ENCODE peak calls at places on chromosome 18, in nine cellular contexts. D is OCI-LY7, T is heart left ventricle, F is IMR-90, Q is vagina, A is H9, L is heart right ventricle, M is H1, R is hepatocyte. Y is an unnamed sample. For H3K4me1, the result is how much of the 10 kb centered on the place peaks cover.

GRCh38 chr18:23115683-23116096 is 19.6 kb upstream of the CABLES1 start:
- DNase-seq in D (no peak), T (no peak), F (peak), Q (no peak), A (no peak), L (no peak), M (no peak), R (peak), Y (no peak)

GRCh38 chr18:53790817-53791216 is 433.7 kb downstream of the MBD2 start:
- DNase-seq in D (no peak), T (no peak), F (no peak), Q (no peak), A (no peak), L (no peak), M (no peak), R (no peak), Y (no peak)

GRCh38 chr18:34913837-34914755 is 127.1 kb upstream of the MAPRE2 start:
- DNase-seq in D (no peak), T (no peak), F (peak), Q (no peak), A (no peak), L (no peak), M (no peak), R (peak), Y (no peak)

GRCh38 chr18:68817584-68817983 is 19.7 kb downstream of the CCDC102B start:
- DNase-seq in D (no peak), T (no peak), F (peak), Q (no peak), A (no peak), L (no peak), M (no peak), R (no peak), Y (no peak)

GRCh38 chr18:49819071-49819662 is 5.8 kb upstream of the ACAA2 start:
- DNase-seq in D (no peak), T (no peak), F (no peak), Q (no peak), A (no peak), L (no peak), M (no peak), R (no peak), Y (no peak)

GRCh38 chr18:2988041-2988794 is 24.7 kb downstream of the LPIN2 start:
- DNase-seq in D (no peak), T (no peak), F (peak), Q (no peak), A (no peak), L (no peak), M (no peak), R (no peak), Y (no peak)

GRCh38 chr18:21241224-21242131 is 554 bp upstream of the GREB1L start:
- DNase-seq in D (no peak), T (no peak), F (no peak), Q (no peak), A (peak), L (peak), M (no peak), R (peak), Y (peak)

GRCh38 chr18:76875390-76876330 is 53.3 kb downstream of the ZNF236 start:
- DNase-seq in D (peak), T (no peak), F (peak), Q (no peak), A (peak), L (peak), M (no peak), R (peak), Y (no peak)

GRCh38 chr18:65091737-65092329 is 659.0 kb upstream of the CDH7 start:
- DNase-seq in D (peak), T (no peak), F (peak), Q (no peak), A (peak), L (no peak), M (peak), R (peak), Y (no peak)

GRCh38 chr18:31243740-31244512 is 74.0 kb upstream of the DSG1 start:
- DNase-seq in D (no peak), T (no peak), F (no peak), Q (no peak), A (no peak), L (no peak), M (no peak), R (peak), Y (no peak)

GRCh38 chr18:64474751-64475150 is 325.9 kb upstream of the LINC00305 start:
- DNase-seq in D (no peak), T (no peak), F (no peak), Q (no peak), A (no peak), L (no peak), M (no peak), R (peak), Y (no peak)

GRCh38 chr18:79846936-79847557 is 49.3 kb downstream of the KCNG2 start:
- DNase-seq in D (no peak), T (no peak), F (no peak), Q (peak), A (no peak), L (no peak), M (no peak), R (no peak), Y (no peak)

GRCh38 chr18:28147674-28148171 is 29.2 kb downstream of the CDH2 start:
- DNase-seq in D (no peak), T (no peak), F (peak), Q (no peak), A (no peak), L (no peak), M (no peak), R (peak), Y (no peak)

GRCh38 chr18:75170022-75170789 is 38.7 kb downstream of the PTGR3 start:
- DNase-seq in D (no peak), T (no peak), F (no peak), Q (no peak), A (no peak), L (peak), M (no peak), R (no peak), Y (no peak)

GRCh38 chr18:58135170-58135569 is 91.1 kb downstream of the NEDD4L start:
- DNase-seq in D (no peak), T (no peak), F (peak), Q (no peak), A (no peak), L (no peak), M (no peak), R (no peak), Y (no peak)

GRCh38 chr18:26719909-26720308 is 145.6 kb downstream of the AQP4 start:
- DNase-seq in D (no peak), T (no peak), F (no peak), Q (no peak), A (no peak), L (no peak), M (no peak), R (no peak), Y (no peak)

GRCh38 chr18:63208676-63209075 is 110.9 kb downstream of the BCL2 start:
- DNase-seq in D (no peak), T (no peak), F (no peak), Q (no peak), A (no peak), L (peak), M (no peak), R (no peak), Y (no peak)

GRCh38 chr18:57728941-57729511 is 74.1 kb downstream of the ATP8B1 start:
- DNase-seq in D (no peak), T (no peak), F (peak), Q (peak), A (no peak), L (no peak), M (no peak), R (peak), Y (no peak)

GRCh38 chr18:23844991-23845680 is 155.9 kb downstream of the LAMA3 start:
- DNase-seq in D (no peak), T (no peak), F (no peak), Q (peak), A (no peak), L (no peak), M (no peak), R (peak), Y (no peak)

GRCh38 chr18:68436485-68436884 is 278.4 kb downstream of the TMX3 start:
- DNase-seq in D (no peak), T (no peak), F (peak), Q (no peak), A (no peak), L (no peak), M (no peak), R (no peak), Y (no peak)

GRCh38 chr18:3118195-3119010 is 101.4 kb downstream of the MYOM1 start:
- DNase-seq in D (no peak), T (no peak), F (no peak), Q (no peak), A (no peak), L (no peak), M (no peak), R (no peak), Y (no peak)

DNA sequence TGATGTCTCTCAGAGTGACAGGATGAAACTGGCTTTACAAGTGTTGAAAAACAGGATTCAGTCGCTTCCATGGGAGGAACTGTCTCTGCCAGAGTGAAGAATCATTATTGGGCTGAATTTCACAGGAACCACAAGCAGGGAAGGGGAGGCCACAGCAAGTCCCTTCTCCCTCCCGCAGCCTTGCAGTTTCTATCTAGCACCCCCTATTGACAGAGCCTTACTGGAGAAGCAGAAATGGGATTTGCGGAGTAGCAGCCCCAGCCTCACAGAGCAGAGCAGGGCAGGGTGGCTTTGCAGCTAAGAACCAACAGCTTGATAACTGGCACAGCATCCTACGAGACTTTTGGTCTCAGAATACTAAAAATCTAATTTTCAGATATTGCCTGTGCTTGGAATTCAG is 33.3 kb upstream of the RMP24 start:
- DNase-seq in D (peak), T (no peak), F (no peak), Q (no peak), A (peak), L (no peak), M (no peak), R (no peak), Y (no peak)
- TF ChIP-seq CTCF in D (peak), T (peak), F (no peak), Q (no peak), A (peak), L (no peak), M (peak), R (no peak), Y (no peak)

GRCh38 chr18:417495-417894 is 83.0 kb downstream of the COLEC12 start:
- DNase-seq in D (no peak), T (no peak), F (no peak), Q (no peak), A (no peak), L (peak), M (no peak), R (no peak), Y (no peak)
- H3K4me1 ChIP-seq in D (under half), T (under half), F (under half), Q (under half), A (under half), L (under half), M (under half), R (under half), Y (under half)

DNA sequence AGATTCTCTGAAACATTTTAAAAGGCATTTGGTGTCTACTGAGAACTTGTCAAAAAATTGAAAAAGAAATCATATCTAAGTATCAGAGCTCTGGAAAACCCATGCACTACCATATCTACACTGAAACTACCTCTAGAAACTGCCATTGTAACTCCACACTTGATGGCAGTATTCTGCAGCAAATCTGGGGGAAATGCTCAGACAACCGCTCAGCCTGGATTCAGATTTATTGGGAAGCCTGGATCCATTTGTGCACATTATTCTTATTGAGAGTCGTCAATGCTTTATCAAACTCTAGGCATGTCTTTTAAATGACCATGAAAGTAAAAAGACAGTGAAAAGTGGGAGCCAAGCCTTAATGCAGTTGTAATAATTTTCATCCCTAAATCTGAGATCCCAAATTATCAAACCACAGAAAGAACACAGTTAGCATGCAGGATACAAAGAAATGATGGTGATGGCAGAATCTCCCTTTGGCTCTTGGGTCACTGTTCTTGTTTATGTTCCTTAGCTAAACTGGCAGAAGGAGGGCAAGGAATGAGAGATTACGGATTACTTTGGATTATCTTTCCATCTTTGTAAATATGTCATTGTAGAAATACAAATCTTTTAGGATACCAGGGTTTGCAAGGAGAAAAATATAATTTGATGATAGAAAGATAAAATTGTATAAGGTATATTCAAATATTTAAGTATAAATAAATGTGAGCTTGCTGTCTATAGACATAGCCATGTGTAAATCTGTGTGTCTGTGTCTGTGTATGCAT is 512.1 kb upstream of the SYT4 start:
- DNase-seq in D (no peak), T (no peak), F (no peak), Q (no peak), A (no peak), L (peak), M (no peak), R (peak), Y (no peak)
- TF ChIP-seq CTCF in D (no peak), T (peak), F (no peak), Q (no peak), A (peak), L (peak), M (no peak), R (peak), Y (peak)

DNA sequence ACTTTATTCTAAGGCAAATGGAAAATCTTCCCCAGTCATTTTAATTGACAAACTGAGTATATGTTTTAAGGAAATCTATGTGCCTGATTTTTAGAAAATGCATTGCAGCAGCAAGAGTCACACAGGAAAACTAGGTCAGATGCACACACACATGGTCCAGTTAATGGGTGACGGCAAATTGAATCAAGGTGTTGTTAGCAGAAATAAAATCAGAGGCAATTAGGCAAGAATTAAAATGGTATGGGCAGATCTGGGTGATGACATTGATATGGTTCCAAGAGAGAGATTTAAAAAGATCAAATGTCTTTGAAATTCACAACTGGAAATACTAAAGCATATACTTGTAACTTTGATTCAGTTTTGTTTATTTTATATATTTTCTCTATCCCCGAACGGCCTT is 174.2 kb upstream of the CDH19 start:
- DNase-seq in D (no peak), T (no peak), F (no peak), Q (no peak), A (no peak), L (no peak), M (no peak), R (no peak), Y (no peak)
- H3K4me1 ChIP-seq in D (under half), T (under half), F (under half), Q (under half), A (under half), L (under half), M (under half), R (under half), Y (under half)

GRCh38 chr18:50973367-50974126 is 5.7 kb downstream of the ELAC1 start:
- DNase-seq in D (no peak), T (no peak), F (peak), Q (no peak), A (no peak), L (no peak), M (no peak), R (peak), Y (no peak)

GRCh38 chr18:50969448-50969847 is 1.6 kb downstream of the ELAC1 start:
- DNase-seq in D (no peak), T (no peak), F (no peak), Q (no peak), A (no peak), L (no peak), M (no peak), R (no peak), Y (no peak)

GRCh38 chr18:50970006-50970405 is 2.2 kb downstream of the ELAC1 start:
- DNase-seq in D (no peak), T (peak), F (no peak), Q (no peak), A (no peak), L (peak), M (no peak), R (no peak), Y (no peak)

DNA sequence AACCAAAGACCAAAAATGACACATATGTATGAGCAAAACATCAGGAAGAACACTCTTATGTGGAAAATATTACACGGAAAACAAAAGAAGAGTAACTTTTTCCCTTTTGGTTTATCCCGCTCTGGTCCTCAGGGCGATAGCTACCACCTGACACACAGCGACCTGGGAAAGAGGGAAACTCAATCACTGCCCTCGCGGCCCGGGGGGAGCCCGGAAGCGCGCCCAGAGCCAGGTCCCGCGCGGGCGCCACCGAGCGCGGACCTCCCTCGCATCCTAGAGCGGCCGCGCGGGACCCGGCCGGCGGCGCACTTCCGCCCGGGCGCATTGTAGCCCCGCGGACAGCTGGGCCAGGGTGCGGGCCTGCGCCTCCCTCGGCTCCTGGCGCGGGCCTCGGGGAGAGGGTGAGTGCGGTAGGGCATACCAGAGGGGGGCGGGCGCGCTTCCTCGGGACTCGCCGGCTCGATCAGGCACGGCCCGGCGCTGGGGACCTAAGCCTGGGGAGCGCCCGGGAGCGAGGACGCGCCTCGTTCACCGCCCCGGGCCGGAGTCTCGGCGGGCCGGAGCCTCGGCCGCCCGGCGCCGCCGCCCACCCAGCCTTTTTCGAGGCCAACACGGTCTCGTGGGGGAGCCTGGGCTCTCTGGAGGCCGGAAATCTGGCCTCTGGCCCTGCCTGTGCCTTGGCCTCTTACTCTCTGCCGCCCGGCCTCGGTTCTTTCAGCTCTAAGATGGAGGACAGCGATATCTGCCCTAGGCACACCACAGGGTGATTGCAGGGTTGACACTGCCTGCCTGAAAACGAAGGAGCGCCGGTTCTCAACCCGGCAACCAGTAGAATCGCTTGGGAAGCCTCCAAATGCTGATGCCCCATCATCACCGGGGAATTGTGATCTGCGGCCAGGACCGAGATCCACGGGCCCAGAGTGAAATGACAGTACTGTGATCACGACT is at the start of gene ELAC1:
- DNase-seq in D (peak), T (peak), F (peak), Q (no peak), A (peak), L (peak), M (peak), R (peak), Y (peak)
- TF ChIP-seq CTCF in D (no peak), T (no peak), F (peak), Q (no peak), A (peak), L (no peak), M (no peak), R (no peak), Y (peak)

DNA sequence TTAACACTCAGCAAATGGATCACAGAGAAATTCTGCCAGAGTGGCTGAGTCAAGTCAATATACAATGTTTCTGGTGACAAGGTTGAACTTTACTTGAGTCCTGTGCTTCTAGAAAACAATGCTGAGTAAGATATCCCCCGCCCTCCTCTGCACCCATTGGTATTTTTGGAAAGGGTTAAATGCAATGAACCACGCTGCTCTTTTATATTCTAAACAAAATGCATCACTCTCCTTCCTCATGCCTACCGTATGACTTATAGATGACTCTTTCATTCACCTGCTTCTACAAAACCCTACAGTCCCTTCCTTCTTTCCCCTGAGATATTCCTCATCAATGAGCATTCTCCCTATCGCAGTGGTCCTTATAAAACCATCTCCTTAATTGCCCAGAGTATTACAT is 168.8 kb downstream of the TXNL1 start:
- DNase-seq in D (no peak), T (no peak), F (peak), Q (no peak), A (no peak), L (no peak), M (no peak), R (no peak), Y (no peak)
- H3K4me1 ChIP-seq in D (under half), T (under half), F (under half), Q (under half), A (under half), L (under half), M (under half), R (under half), Y (under half)

GRCh38 chr18:12990977-12991838 is at the start of gene CEP192:
- DNase-seq in D (peak), T (peak), F (peak), Q (peak), A (peak), L (peak), M (peak), R (peak), Y (peak)
- TF ChIP-seq CTCF in D (peak), T (no peak), F (no peak), Q (no peak), A (peak), L (no peak), M (no peak), R (no peak), Y (no peak)

Y was measured in psoas muscle.